ENCODE peak calls at places on chromosomes 5 and 9, in six cellular contexts. A is HS-5; S is iPS-NIHi11; R is GOT3; Y is endothelial cell of umbilical vein; Q is stimulated activated CD4-positive, alpha-beta T cell treated with anti-CD3 and anti-CD28 coated beads, Interleukin-4, amount 100 ng/mL, for 4 hours. N is an unnamed sample.
A peak's percentile ranks its signal among the peaks of the same experiment; 100 is the strongest.

GRCh38 chr9:130939405-130939941 is 426 bp upstream of the FIBCD1 start:
- DNase-seq in R (no peak), S (peak; percentile 62), Q (no peak), Y (no peak), A (no peak), N (no peak)

GRCh38 chr9:93509084-93509483 is 55.7 kb upstream of the FAM120AOS start:
- DNase-seq in Q (no peak), R (no peak), S (no peak), Y (no peak), A (no peak), N (no peak)

GRCh38 chr5:176603091-176603490 is 6.9 kb downstream of the GPRIN1 start:
- DNase-seq in S (no peak), A (no peak), Y (no peak), R (no peak), Q (no peak), N (no peak)

GRCh38 chr5:147906326-147907095 is at the start of gene C5orf46:
- DNase-seq in A (peak; percentile 61), R (no peak), Y (no peak), S (no peak), Q (no peak), N (no peak)

GRCh38 chr9:112921549-112921948 is 30.9 kb upstream of the SLC46A2 start:
- DNase-seq in Y (peak; percentile 30), A (no peak), S (peak; percentile 40), R (no peak), Q (no peak), N (no peak)

GRCh38 chr5:99929806-99930135 is 605.4 kb upstream of the FAM174A start:
- DNase-seq in Y (no peak), Q (no peak), A (no peak), S (no peak), R (no peak), N (no peak)

GRCh38 chr5:71586941-71587708 is at the start of gene MCCC2:
- DNase-seq in Y (peak; percentile 97), A (peak; percentile 66), S (peak; percentile 98), R (peak; percentile 84), Q (peak; percentile 94), N (peak; percentile 83)

GRCh38 chr9:5536684-5537083 is 26.4 kb downstream of the PDCD1LG2 start:
- DNase-seq in R (no peak), Q (no peak), S (no peak), Y (no peak), A (no peak), N (no peak)

GRCh38 chr9:20040991-20041606 is 252.3 kb upstream of the SLC24A2 start:
- DNase-seq in Q (no peak), Y (no peak), S (no peak), R (no peak), A (no peak), N (no peak)

GRCh38 chr9:134657666-134658377 is 16.2 kb downstream of the COL5A1 start:
- DNase-seq in S (no peak), Y (no peak), R (no peak), Q (no peak), A (no peak), N (no peak)

GRCh38 chr9:136750526-136750925 is 2.2 kb upstream of the LCN6 start:
- DNase-seq in R (no peak), Q (no peak), A (no peak), S (no peak), Y (no peak), N (no peak)

GRCh38 chr9:16482764-16483163 is 387.7 kb downstream of the BNC2 start:
- DNase-seq in Q (no peak), A (no peak), R (no peak), S (no peak), Y (no peak), N (no peak)

GRCh38 chr9:76370656-76371055 is 23.6 kb downstream of the RFK start:
- DNase-seq in S (no peak), A (no peak), R (no peak), Y (no peak), Q (no peak), N (no peak)

GRCh38 chr5:9716838-9717281 is 86.7 kb upstream of the TAS2R1 start:
- DNase-seq in Y (no peak), Q (no peak), S (no peak), R (no peak), A (peak; percentile 97), N (no peak)

GRCh38 chr9:21585756-21586752 is 103.9 kb upstream of the IFNE start:
- DNase-seq in A (no peak), Q (no peak), Y (no peak), S (no peak), R (no peak), N (no peak)

GRCh38 chr9:87441251-87441650 is 56.4 kb upstream of the DAPK1 start:
- DNase-seq in S (no peak), Y (no peak), A (peak; percentile 65), R (no peak), Q (no peak), N (no peak)

GRCh38 chr5:80128129-80128528 is 93.0 kb downstream of the THBS4 start:
- DNase-seq in A (no peak), S (peak; percentile 31), R (no peak), Y (no peak), Q (no peak), N (no peak)

GRCh38 chr9:68771376-68771775 is 66.3 kb downstream of the PIP5K1B start:
- DNase-seq in R (no peak), Q (no peak), S (no peak), A (no peak), Y (no peak), N (no peak)

GRCh38 chr9:16809912-16810610 is 60.4 kb downstream of the BNC2 start:
- DNase-seq in Q (no peak), S (peak; percentile 80), Y (no peak), R (no peak), A (no peak), N (peak; percentile 100)

GRCh38 chr5:166436857-166437256 is 1854.6 kb upstream of the WWC1 start:
- DNase-seq in Y (no peak), A (peak; percentile 49), R (no peak), Q (no peak), S (no peak), N (no peak)

GRCh38 chr9:20564650-20565049 is 57.6 kb downstream of the MLLT3 start:
- DNase-seq in Q (no peak), A (no peak), Y (no peak), R (no peak), S (no peak), N (no peak)

GRCh38 chr9:4344946-4345345 is 45.1 kb upstream of the GLIS3 start:
- DNase-seq in A (no peak), Y (no peak), Q (peak; percentile 52), S (no peak), R (no peak), N (no peak)

GRCh38 chr5:124806026-124806856 is 59.8 kb upstream of the ZNF608 start:
- DNase-seq in Y (peak; percentile 94), R (no peak), S (peak; percentile 70), A (no peak), Q (no peak), N (peak; percentile 25)

GRCh38 chr5:120199559-120199958 is 264.5 kb upstream of the PRR16 start:
- DNase-seq in R (no peak), S (no peak), Q (no peak), A (no peak), Y (no peak), N (no peak)

GRCh38 chr5:36950586-36951457 is 74.3 kb downstream of the NIPBL start:
- DNase-seq in Q (no peak), Y (no peak), A (peak; percentile 89), S (no peak), R (no peak), N (no peak)

GRCh38 chr9:135610290-135611141 is 28.8 kb downstream of the GLT6D1 start:
- DNase-seq in S (no peak), R (no peak), Q (no peak), Y (no peak), A (no peak), N (no peak)

GRCh38 chr5:14357861-14358260 is 214.7 kb downstream of the TRIO start:
- DNase-seq in R (no peak), Q (no peak), A (no peak), Y (no peak), S (peak; percentile 70), N (no peak)

GRCh38 chr5:134517553-134517952 is 7.9 kb upstream of the JADE2 start:
- DNase-seq in S (no peak), A (no peak), R (no peak), Q (no peak), Y (no peak), N (no peak)

GRCh38 chr5:94693043-94693822 is 74.8 kb downstream of the SLF1 start:
- DNase-seq in S (no peak), R (no peak), Q (no peak), A (peak; percentile 89), Y (peak; percentile 65), N (no peak)

GRCh38 chr5:143064207-143064606 is 294.0 kb downstream of the ARHGAP26 start:
- DNase-seq in Q (no peak), Y (peak; percentile 48), A (no peak), S (no peak), R (no peak), N (no peak)